ENCODE peak calls at places on chromosome 20, in five cellular contexts. One of them, this sample, is unnamed.

GRCh38 chr20:40511478-40511877 is 177.6 kb downstream of the MAFB start:
- DNase-seq in hepatocyte: no peak
- DNase-seq in heart right ventricle: no peak
- DNase-seq in lung microvascular endothelial cell: no peak
- DNase-seq in DMS79: no peak
- DNase-seq in this sample: no peak

GRCh38 chr20:9311132-9311531 is 203.3 kb upstream of the LAMP5 start:
- DNase-seq in hepatocyte: no peak
- DNase-seq in heart right ventricle: no peak
- DNase-seq in lung microvascular endothelial cell: no peak
- DNase-seq in DMS79: no peak
- DNase-seq in this sample: no peak

GRCh38 chr20:32606790-32607189 is 21.7 kb upstream of the NOL4L start:
- DNase-seq in hepatocyte: no peak
- DNase-seq in heart right ventricle: no peak
- DNase-seq in lung microvascular endothelial cell: no peak
- DNase-seq in DMS79: no peak
- DNase-seq in this sample: no peak

GRCh38 chr20:24650091-24650490 is 180.7 kb downstream of the SYNDIG1 start:
- DNase-seq in hepatocyte: peak
- DNase-seq in heart right ventricle: no peak
- DNase-seq in lung microvascular endothelial cell: no peak
- DNase-seq in DMS79: no peak
- DNase-seq in this sample: no peak

GRCh38 chr20:44866703-44867335 is 18.7 kb upstream of the YWHAB start:
- DNase-seq in hepatocyte: no peak
- DNase-seq in heart right ventricle: no peak
- DNase-seq in lung microvascular endothelial cell: no peak
- DNase-seq in DMS79: no peak
- DNase-seq in this sample: no peak

GRCh38 chr20:47360489-47361267 is 4.2 kb upstream of the ZMYND8 start:
- DNase-seq in hepatocyte: peak
- DNase-seq in heart right ventricle: peak
- DNase-seq in lung microvascular endothelial cell: peak
- DNase-seq in DMS79: peak
- DNase-seq in this sample: no peak

GRCh38 chr20:3101737-3102574 is 17.4 kb upstream of the AVP start:
- DNase-seq in hepatocyte: no peak
- DNase-seq in heart right ventricle: no peak
- DNase-seq in lung microvascular endothelial cell: no peak
- DNase-seq in DMS79: no peak
- DNase-seq in this sample: peak

GRCh38 chr20:50111120-50111828 is 1.7 kb downstream of the UBE2V1 start:
- DNase-seq in hepatocyte: peak
- DNase-seq in heart right ventricle: no peak
- DNase-seq in lung microvascular endothelial cell: peak
- DNase-seq in DMS79: no peak
- DNase-seq in this sample: no peak

GRCh38 chr20:914727-915498 is 1.2 kb downstream of the ANGPT4 start:
- DNase-seq in hepatocyte: no peak
- DNase-seq in heart right ventricle: no peak
- DNase-seq in lung microvascular endothelial cell: no peak
- DNase-seq in DMS79: no peak
- DNase-seq in this sample: no peak

GRCh38 chr20:15756401-15756800 is 816.8 kb downstream of the KIF16B start:
- DNase-seq in hepatocyte: no peak
- DNase-seq in heart right ventricle: no peak
- DNase-seq in lung microvascular endothelial cell: no peak
- DNase-seq in DMS79: no peak
- DNase-seq in this sample: no peak